ENCODE peak calls at places on chromosome 21, in five cellular contexts. E is activated CD8-positive, alpha-beta T cell treated with anti-CD3 and anti-CD28 coated beads for 36 hours; J is IMR-90; D is heart left ventricle; P is bronchial epithelial cell. F is an unnamed sample.

GRCh38 chr21:33914188-33914587 is 1.4 kb downstream of the ATP5PO start:
- DNase-seq in E (no peak), J (no peak), D (no peak), P (peak; percentile 60), F (no peak)

GRCh38 chr21:44666401-44667320 is at the start of gene KRTAP12-2:
- DNase-seq in E (no peak), J (no peak), D (no peak), P (peak; percentile 0), F (no peak)

GRCh38 chr21:41897690-41898089 is 18.5 kb upstream of the PRDM15 start:
- DNase-seq in E (no peak), J (no peak), D (no peak), P (no peak), F (no peak)

GRCh38 chr21:42021751-42022430 is 11.7 kb upstream of the ZBTB21 start:
- DNase-seq in E (no peak), J (no peak), D (no peak), P (no peak), F (no peak)

GRCh38 chr21:17660449-17660848 is 47.7 kb upstream of the BTG3 start:
- DNase-seq in E (no peak), J (no peak), D (no peak), P (peak; percentile 66), F (no peak)

GRCh38 chr21:37552496-37553399 is 186.2 kb downstream of the DYRK1A start:
- DNase-seq in E (no peak), J (no peak), D (peak; percentile 39), P (no peak), F (no peak)

GRCh38 chr21:35340273-35340672 is 291.2 kb upstream of the RUNX1 start:
- DNase-seq in E (no peak), J (no peak), D (no peak), P (no peak), F (no peak)

GRCh38 chr21:37072239-37072987 is 458 bp downstream of the PIGP start:
- DNase-seq in E (no peak), J (peak; percentile 89), D (peak; percentile 85), P (peak; percentile 54), F (peak; percentile 13)

GRCh38 chr21:32494946-32495703 is 82.6 kb downstream of the EVA1C start:
- DNase-seq in E (peak; percentile 27), J (peak; percentile 79), D (no peak), P (peak; percentile 70), F (no peak)

GRCh38 chr21:45576838-45577737 is 34.8 kb upstream of the SLC19A1 start:
- DNase-seq in E (no peak), J (no peak), D (no peak), P (no peak), F (no peak)

GRCh38 chr21:44322621-44323325 is 16.4 kb downstream of the CFAP410 start:
- DNase-seq in E (no peak), J (no peak), D (no peak), P (no peak), F (no peak)

GRCh38 chr21:41478319-41479177 is 29.4 kb downstream of the TMPRSS2 start:
- DNase-seq in E (no peak), J (no peak), D (no peak), P (no peak), F (no peak)

GRCh38 chr21:33539612-33540011 is 2.3 kb downstream of the GART start:
- DNase-seq in E (no peak), J (peak; percentile 67), D (no peak), P (no peak), F (no peak)

GRCh38 chr21:45211661-45212060 is 76.0 kb downstream of the POFUT2 start:
- DNase-seq in E (no peak), J (no peak), D (no peak), P (no peak), F (no peak)

GRCh38 chr21:37319551-37319950 is 47.0 kb upstream of the DYRK1A start:
- DNase-seq in E (no peak), J (no peak), D (no peak), P (no peak), F (no peak)

GRCh38 chr21:45990049-45990711 is 8.6 kb downstream of the COL6A1 start:
- DNase-seq in E (peak; percentile 0), J (no peak), D (peak; percentile 14), P (no peak), F (no peak)

GRCh38 chr21:34745557-34746255 is 76.9 kb downstream of the CLIC6 start:
- DNase-seq in E (peak; percentile 69), J (peak; percentile 86), D (peak; percentile 63), P (peak; percentile 66), F (peak; percentile 39)

GRCh38 chr21:17777321-17777720 is 41.8 kb downstream of the C21orf91 start:
- DNase-seq in E (no peak), J (no peak), D (no peak), P (no peak), F (no peak)

GRCh38 chr21:18951291-18952038 is 547.9 kb upstream of the TMPRSS15 start:
- DNase-seq in E (peak; percentile 6), J (no peak), D (no peak), P (no peak), F (no peak)

DNA sequence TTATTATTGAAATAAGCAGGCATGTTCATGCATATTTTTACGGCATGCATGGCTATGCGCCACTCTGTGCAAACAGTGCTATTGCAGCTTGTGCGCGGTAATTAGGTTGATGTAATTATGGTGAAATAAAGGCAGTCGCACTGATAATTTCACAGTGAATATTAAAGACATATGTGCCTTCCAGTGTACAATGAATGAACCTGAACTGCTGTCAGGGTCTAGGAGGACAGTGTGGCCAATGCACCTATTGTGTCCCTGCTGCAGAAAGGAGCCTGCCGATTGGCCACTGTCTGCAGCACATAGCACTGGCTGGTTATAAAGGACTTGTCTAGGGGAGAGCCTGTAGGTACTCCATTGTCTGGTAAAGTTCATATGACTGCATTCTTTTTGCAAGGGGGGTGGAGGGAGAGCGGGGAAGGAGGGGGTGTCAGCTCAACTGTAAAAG is 340.4 kb downstream of the USP25 start:
- DNase-seq in E (no peak), J (no peak), D (no peak), P (no peak), F (no peak)
- TF ChIP-seq CTCF in E (no peak), J (no peak), D (no peak), P (no peak), F (no peak)

DNA sequence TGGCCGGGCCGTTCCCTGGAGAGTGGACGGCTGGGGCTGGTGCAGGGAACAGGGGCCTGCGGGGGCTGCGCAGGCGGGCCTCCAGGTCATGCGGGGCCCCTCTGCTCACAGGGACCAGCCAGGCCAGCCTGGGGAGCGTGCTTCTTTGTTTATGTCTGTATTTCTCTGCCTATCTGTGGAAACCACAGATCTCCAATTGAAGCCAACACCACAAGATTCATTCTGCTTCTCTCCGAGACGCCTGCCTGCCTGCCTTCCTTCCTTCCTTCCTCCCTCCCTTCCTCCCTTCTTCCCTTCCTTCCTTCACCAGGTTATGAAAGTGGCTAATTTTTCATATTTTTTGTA is 39.9 kb upstream of the HMGN1 start:
- DNase-seq in E (no peak), J (no peak), D (no peak), P (no peak), F (no peak)
- TF ChIP-seq CTCF in E (no peak), J (no peak), D (no peak), P (no peak), F (no peak)

GRCh38 chr21:25422610-25423608 is 184.4 kb downstream of the MRPL39 start:
- DNase-seq in E (no peak), J (no peak), D (no peak), P (no peak), F (no peak)
- TF ChIP-seq CTCF in E (no peak), J (no peak), D (no peak), P (no peak), F (no peak)

GRCh38 chr21:39726133-39726532 is 18.9 kb upstream of the IGSF5 start:
- DNase-seq in E (no peak), J (no peak), D (no peak), P (no peak), F (no peak)
- TF ChIP-seq CTCF in E (no peak), J (peak; percentile 13), D (no peak), P (no peak), F (peak; percentile 53)